ENCODE peak calls at places on chromosomes 11 and 22, in ten cellular contexts. One of them, this sample, is unnamed.

GRCh38 chr11:73662445-73663157 is 16.2 kb downstream of the PLEKHB1 start:
- DNase-seq in retina: no peak
- DNase-seq in fibroblast of lung: no peak
- DNase-seq in activated CD4-positive, alpha-beta T cell treated with anti-CD3 and anti-CD28 coated beads for 48 hours: no peak
- DNase-seq in upper lobe of left lung: no peak
- DNase-seq in nephron progenitor cell: no peak
- DNase-seq in AG04450: no peak
- DNase-seq in skeletal muscle cell: no peak
- DNase-seq in NCI-H1092: no peak
- DNase-seq in PC-3: peak
- DNase-seq in this sample: no peak

GRCh38 chr11:37504925-37505324 is 906.9 kb upstream of the RAG2 start:
- DNase-seq in retina: no peak
- DNase-seq in fibroblast of lung: peak
- DNase-seq in activated CD4-positive, alpha-beta T cell treated with anti-CD3 and anti-CD28 coated beads for 48 hours: no peak
- DNase-seq in upper lobe of left lung: no peak
- DNase-seq in nephron progenitor cell: no peak
- DNase-seq in AG04450: peak
- DNase-seq in skeletal muscle cell: peak
- DNase-seq in NCI-H1092: no peak
- DNase-seq in PC-3: peak
- DNase-seq in this sample: no peak

GRCh38 chr11:45079943-45080719 is 66.3 kb upstream of the PRDM11 start:
- DNase-seq in retina: no peak
- DNase-seq in fibroblast of lung: no peak
- DNase-seq in activated CD4-positive, alpha-beta T cell treated with anti-CD3 and anti-CD28 coated beads for 48 hours: peak
- DNase-seq in upper lobe of left lung: peak
- DNase-seq in nephron progenitor cell: no peak
- DNase-seq in AG04450: no peak
- DNase-seq in skeletal muscle cell: no peak
- DNase-seq in NCI-H1092: no peak
- DNase-seq in PC-3: no peak
- DNase-seq in this sample: peak

GRCh38 chr11:34656062-34656720 is 35.3 kb downstream of the EHF start:
- DNase-seq in retina: no peak
- DNase-seq in fibroblast of lung: no peak
- DNase-seq in activated CD4-positive, alpha-beta T cell treated with anti-CD3 and anti-CD28 coated beads for 48 hours: no peak
- DNase-seq in upper lobe of left lung: no peak
- DNase-seq in nephron progenitor cell: no peak
- DNase-seq in AG04450: no peak
- DNase-seq in skeletal muscle cell: no peak
- DNase-seq in NCI-H1092: no peak
- DNase-seq in PC-3: peak
- DNase-seq in this sample: no peak

GRCh38 chr11:2884424-2884815 is 1.2 kb downstream of the CDKN1C start:
- DNase-seq in retina: no peak
- DNase-seq in fibroblast of lung: peak
- DNase-seq in activated CD4-positive, alpha-beta T cell treated with anti-CD3 and anti-CD28 coated beads for 48 hours: no peak
- DNase-seq in upper lobe of left lung: peak
- DNase-seq in nephron progenitor cell: peak
- DNase-seq in AG04450: no peak
- DNase-seq in skeletal muscle cell: no peak
- DNase-seq in NCI-H1092: no peak
- DNase-seq in PC-3: peak
- DNase-seq in this sample: no peak

GRCh38 chr11:47946682-47947575 is 33.4 kb upstream of the PTPRJ start:
- DNase-seq in retina: no peak
- DNase-seq in fibroblast of lung: peak
- DNase-seq in activated CD4-positive, alpha-beta T cell treated with anti-CD3 and anti-CD28 coated beads for 48 hours: peak
- DNase-seq in upper lobe of left lung: peak
- DNase-seq in nephron progenitor cell: no peak
- DNase-seq in AG04450: peak
- DNase-seq in skeletal muscle cell: peak
- DNase-seq in NCI-H1092: no peak
- DNase-seq in PC-3: peak
- DNase-seq in this sample: no peak

GRCh38 chr11:46625406-46625805 is 8.1 kb downstream of the ATG13 start:
- DNase-seq in retina: no peak
- DNase-seq in fibroblast of lung: no peak
- DNase-seq in activated CD4-positive, alpha-beta T cell treated with anti-CD3 and anti-CD28 coated beads for 48 hours: no peak
- DNase-seq in upper lobe of left lung: no peak
- DNase-seq in nephron progenitor cell: no peak
- DNase-seq in AG04450: no peak
- DNase-seq in skeletal muscle cell: no peak
- DNase-seq in NCI-H1092: no peak
- DNase-seq in PC-3: peak
- DNase-seq in this sample: no peak

GRCh38 chr11:107583629-107584195 is 7.2 kb upstream of the ELMOD1 start:
- DNase-seq in retina: no peak
- DNase-seq in fibroblast of lung: no peak
- DNase-seq in activated CD4-positive, alpha-beta T cell treated with anti-CD3 and anti-CD28 coated beads for 48 hours: no peak
- DNase-seq in upper lobe of left lung: no peak
- DNase-seq in nephron progenitor cell: no peak
- DNase-seq in AG04450: no peak
- DNase-seq in skeletal muscle cell: no peak
- DNase-seq in NCI-H1092: no peak
- DNase-seq in PC-3: peak
- DNase-seq in this sample: no peak

GRCh38 chr11:111571829-111572501 is 30.3 kb upstream of the SIK2 start:
- DNase-seq in retina: no peak
- DNase-seq in fibroblast of lung: no peak
- DNase-seq in activated CD4-positive, alpha-beta T cell treated with anti-CD3 and anti-CD28 coated beads for 48 hours: no peak
- DNase-seq in upper lobe of left lung: no peak
- DNase-seq in nephron progenitor cell: no peak
- DNase-seq in AG04450: no peak
- DNase-seq in skeletal muscle cell: no peak
- DNase-seq in NCI-H1092: no peak
- DNase-seq in PC-3: peak
- DNase-seq in this sample: no peak

GRCh38 chr11:17714356-17714854 is 5.0 kb upstream of the MYOD1 start:
- DNase-seq in retina: no peak
- DNase-seq in fibroblast of lung: no peak
- DNase-seq in activated CD4-positive, alpha-beta T cell treated with anti-CD3 and anti-CD28 coated beads for 48 hours: no peak
- DNase-seq in upper lobe of left lung: no peak
- DNase-seq in nephron progenitor cell: peak
- DNase-seq in AG04450: no peak
- DNase-seq in skeletal muscle cell: no peak
- DNase-seq in NCI-H1092: no peak
- DNase-seq in PC-3: no peak
- DNase-seq in this sample: no peak

GRCh38 chr11:2898366-2899079 is 12.9 kb upstream of the CDKN1C start:
- DNase-seq in retina: no peak
- DNase-seq in fibroblast of lung: peak
- DNase-seq in activated CD4-positive, alpha-beta T cell treated with anti-CD3 and anti-CD28 coated beads for 48 hours: peak
- DNase-seq in upper lobe of left lung: peak
- DNase-seq in nephron progenitor cell: no peak
- DNase-seq in AG04450: peak
- DNase-seq in skeletal muscle cell: peak
- DNase-seq in NCI-H1092: no peak
- DNase-seq in PC-3: peak
- DNase-seq in this sample: no peak

GRCh38 chr11:102807921-102808320 is 10.0 kb upstream of the MMP1 start:
- DNase-seq in retina: no peak
- DNase-seq in fibroblast of lung: peak
- DNase-seq in activated CD4-positive, alpha-beta T cell treated with anti-CD3 and anti-CD28 coated beads for 48 hours: peak
- DNase-seq in upper lobe of left lung: peak
- DNase-seq in nephron progenitor cell: peak
- DNase-seq in AG04450: no peak
- DNase-seq in skeletal muscle cell: no peak
- DNase-seq in NCI-H1092: no peak
- DNase-seq in PC-3: peak
- DNase-seq in this sample: no peak

GRCh38 chr11:26048271-26048670 is 283.7 kb upstream of the ANO3 start:
- DNase-seq in retina: no peak
- DNase-seq in fibroblast of lung: no peak
- DNase-seq in activated CD4-positive, alpha-beta T cell treated with anti-CD3 and anti-CD28 coated beads for 48 hours: no peak
- DNase-seq in upper lobe of left lung: no peak
- DNase-seq in nephron progenitor cell: no peak
- DNase-seq in AG04450: no peak
- DNase-seq in skeletal muscle cell: no peak
- DNase-seq in NCI-H1092: no peak
- DNase-seq in PC-3: no peak
- DNase-seq in this sample: no peak

GRCh38 chr11:73372371-73372993 is 3.7 kb upstream of the RELT start:
- DNase-seq in retina: no peak
- DNase-seq in fibroblast of lung: no peak
- DNase-seq in activated CD4-positive, alpha-beta T cell treated with anti-CD3 and anti-CD28 coated beads for 48 hours: no peak
- DNase-seq in upper lobe of left lung: no peak
- DNase-seq in nephron progenitor cell: no peak
- DNase-seq in AG04450: no peak
- DNase-seq in skeletal muscle cell: no peak
- DNase-seq in NCI-H1092: no peak
- DNase-seq in PC-3: peak
- DNase-seq in this sample: no peak

GRCh38 chr11:78688460-78688859 is 113.8 kb upstream of the NARS2 start:
- DNase-seq in retina: no peak
- DNase-seq in fibroblast of lung: no peak
- DNase-seq in activated CD4-positive, alpha-beta T cell treated with anti-CD3 and anti-CD28 coated beads for 48 hours: no peak
- DNase-seq in upper lobe of left lung: no peak
- DNase-seq in nephron progenitor cell: no peak
- DNase-seq in AG04450: no peak
- DNase-seq in skeletal muscle cell: no peak
- DNase-seq in NCI-H1092: no peak
- DNase-seq in PC-3: peak
- DNase-seq in this sample: no peak

GRCh38 chr11:95065336-95065735 is 1.4 kb upstream of the SRSF8 start:
- DNase-seq in retina: no peak
- DNase-seq in fibroblast of lung: no peak
- DNase-seq in activated CD4-positive, alpha-beta T cell treated with anti-CD3 and anti-CD28 coated beads for 48 hours: no peak
- DNase-seq in upper lobe of left lung: no peak
- DNase-seq in nephron progenitor cell: no peak
- DNase-seq in AG04450: no peak
- DNase-seq in skeletal muscle cell: no peak
- DNase-seq in NCI-H1092: no peak
- DNase-seq in PC-3: no peak
- DNase-seq in this sample: no peak

GRCh38 chr11:121723261-121723741 is 270.5 kb upstream of the SORL1-AS1 start:
- DNase-seq in retina: peak
- DNase-seq in fibroblast of lung: peak
- DNase-seq in activated CD4-positive, alpha-beta T cell treated with anti-CD3 and anti-CD28 coated beads for 48 hours: no peak
- DNase-seq in upper lobe of left lung: no peak
- DNase-seq in nephron progenitor cell: peak
- DNase-seq in AG04450: no peak
- DNase-seq in skeletal muscle cell: no peak
- DNase-seq in NCI-H1092: peak
- DNase-seq in PC-3: no peak
- DNase-seq in this sample: peak

GRCh38 chr11:112588252-112588668 is 327.6 kb upstream of the PLET1 start:
- DNase-seq in retina: peak
- DNase-seq in fibroblast of lung: peak
- DNase-seq in activated CD4-positive, alpha-beta T cell treated with anti-CD3 and anti-CD28 coated beads for 48 hours: peak
- DNase-seq in upper lobe of left lung: peak
- DNase-seq in nephron progenitor cell: peak
- DNase-seq in AG04450: peak
- DNase-seq in skeletal muscle cell: peak
- DNase-seq in NCI-H1092: peak
- DNase-seq in PC-3: peak
- DNase-seq in this sample: peak

GRCh38 chr11:95898782-95899181 is 25.1 kb downstream of the MTMR2 start:
- DNase-seq in retina: no peak
- DNase-seq in fibroblast of lung: no peak
- DNase-seq in activated CD4-positive, alpha-beta T cell treated with anti-CD3 and anti-CD28 coated beads for 48 hours: no peak
- DNase-seq in upper lobe of left lung: no peak
- DNase-seq in nephron progenitor cell: no peak
- DNase-seq in AG04450: no peak
- DNase-seq in skeletal muscle cell: no peak
- DNase-seq in NCI-H1092: no peak
- DNase-seq in PC-3: no peak
- DNase-seq in this sample: no peak

GRCh38 chr22:40405178-40406062 is 35.0 kb downstream of the SGSM3 start:
- DNase-seq in retina: no peak
- DNase-seq in fibroblast of lung: no peak
- DNase-seq in activated CD4-positive, alpha-beta T cell treated with anti-CD3 and anti-CD28 coated beads for 48 hours: no peak
- DNase-seq in upper lobe of left lung: no peak
- DNase-seq in nephron progenitor cell: no peak
- DNase-seq in AG04450: no peak
- DNase-seq in skeletal muscle cell: no peak
- DNase-seq in NCI-H1092: no peak
- DNase-seq in PC-3: no peak
- DNase-seq in this sample: no peak

This sample was measured in frontal cortex.